ENCODE peak calls at places on chromosomes 4 and X, in six cellular contexts. O, N, Q, K, A and H are unnamed samples.

GRCh38 chr4:144355809-144356757 is 215.6 kb upstream of the GYPA start:
- DNase-seq in O (peak; percentile 27), N (no peak), Q (peak; percentile 88), K (peak; percentile 3), A (no peak), H (no peak)

GRCh38 chrX:23907106-23907495 is 637 bp downstream of the APOO start:
- DNase-seq in O (no peak), N (no peak), Q (no peak), K (no peak), A (no peak), H (no peak)

GRCh38 chr4:44908565-44908964 is 182.2 kb upstream of the GNPDA2 start:
- DNase-seq in O (no peak), N (no peak), Q (no peak), K (no peak), A (no peak), H (no peak)

GRCh38 chrX:45142185-45142584 is 58.5 kb downstream of the DIPK2B start:
- DNase-seq in O (no peak), N (no peak), Q (no peak), K (no peak), A (no peak), H (no peak)

GRCh38 chr4:86544313-86544966 is 49.7 kb upstream of the PTPN13 start:
- DNase-seq in O (no peak), N (no peak), Q (no peak), K (no peak), A (no peak), H (no peak)

GRCh38 chr4:168803727-168804126 is 206.3 kb downstream of the CBR4 start:
- DNase-seq in O (no peak), N (no peak), Q (peak; percentile 89), K (no peak), A (no peak), H (no peak)

GRCh38 chr4:147793973-147794690 is 62.2 kb downstream of the ARHGAP10 start:
- DNase-seq in O (no peak), N (no peak), Q (no peak), K (no peak), A (no peak), H (no peak)

GRCh38 chr4:185744946-185745345 is 67.0 kb downstream of the SORBS2 start:
- DNase-seq in O (no peak), N (no peak), Q (no peak), K (no peak), A (no peak), H (no peak)

GRCh38 chr4:143341186-143341755 is 4.6 kb downstream of the GAB1 start:
- DNase-seq in O (no peak), N (no peak), Q (no peak), K (no peak), A (no peak), H (no peak)

GRCh38 chr4:125704726-125705125 is 390.0 kb downstream of the FAT4 start:
- DNase-seq in O (no peak), N (no peak), Q (no peak), K (no peak), A (no peak), H (no peak)

GRCh38 chr4:173272987-173273386 is 61.2 kb downstream of the HMGB2 start:
- DNase-seq in O (no peak), N (no peak), Q (no peak), K (no peak), A (no peak), H (no peak)

GRCh38 chr4:10667651-10668341 is 16.8 kb downstream of the CLNK start:
- DNase-seq in O (no peak), N (no peak), Q (no peak), K (no peak), A (no peak), H (no peak)

GRCh38 chr4:47669946-47670345 is 167.9 kb downstream of the CORIN start:
- DNase-seq in O (no peak), N (no peak), Q (no peak), K (no peak), A (no peak), H (no peak)

GRCh38 chr4:128549636-128550035 is 259.9 kb upstream of the JADE1 start:
- DNase-seq in O (no peak), N (no peak), Q (no peak), K (no peak), A (no peak), H (no peak)

GRCh38 chr4:13905543-13905942 is 278.0 kb upstream of the BOD1L1 start:
- DNase-seq in O (no peak), N (no peak), Q (no peak), K (no peak), A (no peak), H (no peak)

GRCh38 chr4:173703076-173703475 is 173.0 kb upstream of the HAND2 start:
- DNase-seq in O (no peak), N (no peak), Q (no peak), K (no peak), A (no peak), H (no peak)

GRCh38 chr4:138775890-138776289 is 239.7 kb upstream of the NOCT start:
- DNase-seq in O (no peak), N (no peak), Q (no peak), K (no peak), A (no peak), H (no peak)

GRCh38 chr4:147984065-147984777 is 252.3 kb downstream of the ARHGAP10 start:
- DNase-seq in O (peak; percentile 46), N (no peak), Q (peak; percentile 63), K (peak; percentile 38), A (no peak), H (no peak)

GRCh38 chr4:7342581-7343352 is 92.0 kb downstream of the PSAPL1 start:
- DNase-seq in O (no peak), N (no peak), Q (no peak), K (no peak), A (no peak), H (peak; percentile 46)

GRCh38 chr4:88605744-88606143 is 13.5 kb downstream of the HERC3 start:
- DNase-seq in O (no peak), N (peak; percentile 73), Q (no peak), K (no peak), A (no peak), H (no peak)

GRCh38 chrX:119503484-119503861 is 35.2 kb downstream of the SLC25A5 start:
- DNase-seq in O (peak; percentile 71), N (peak; percentile 55), Q (peak; percentile 59), K (peak; percentile 22), A (no peak), H (no peak)

GRCh38 chrX:119500061-119500800 is 32.0 kb downstream of the SLC25A5 start:
- DNase-seq in O (no peak), N (no peak), Q (no peak), K (no peak), A (no peak), H (no peak)

GRCh38 chrX:119501511-119502148 is 33.4 kb downstream of the SLC25A5 start:
- DNase-seq in O (no peak), N (no peak), Q (no peak), K (no peak), A (no peak), H (no peak)

GRCh38 chrX:119505945-119506344 is 37.7 kb downstream of the SLC25A5 start:
- DNase-seq in O (no peak), N (peak; percentile 62), Q (no peak), K (peak; percentile 90), A (no peak), H (no peak)

DNA sequence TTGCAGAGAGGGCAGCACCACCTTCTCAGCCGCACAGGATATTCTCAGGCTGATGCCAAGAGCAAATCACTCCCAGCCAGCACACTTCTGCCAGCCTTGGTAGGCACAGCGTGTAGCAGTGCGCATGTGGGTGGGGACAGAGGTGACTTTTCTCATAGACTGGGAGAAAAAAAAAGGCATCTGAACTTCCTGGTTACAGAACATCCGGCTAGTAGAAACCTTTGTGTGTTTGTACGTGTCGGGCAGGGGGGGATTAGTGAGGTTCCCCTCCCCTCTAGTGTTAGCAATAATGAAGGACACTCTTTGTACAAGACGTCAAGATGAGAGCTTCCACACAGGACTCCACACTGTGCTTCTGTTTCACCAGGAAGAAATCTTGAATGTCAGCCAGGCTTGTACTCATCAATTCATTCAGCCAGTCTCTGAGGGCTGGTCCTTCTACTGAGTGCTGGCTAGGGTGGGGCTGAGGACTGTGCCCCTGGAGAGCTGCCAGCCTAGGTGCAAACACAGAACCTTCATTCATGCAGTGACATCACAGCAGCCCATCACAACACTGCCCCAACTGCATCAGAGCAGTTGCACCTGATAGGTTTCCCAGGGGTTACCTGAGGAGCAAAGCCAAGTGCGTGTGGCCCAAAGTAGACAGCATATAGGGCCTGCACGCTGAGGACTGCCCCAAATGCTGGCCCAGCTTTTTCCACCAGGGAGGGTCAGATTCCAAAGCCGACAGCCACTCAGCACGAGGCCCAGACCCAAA is 34.7 kb downstream of the SLC25A5 start:
- DNase-seq in O (peak; percentile 35), N (peak; percentile 87), Q (peak; percentile 1), K (peak; percentile 65), A (no peak), H (no peak)
- TF ChIP-seq POLR2A in O (no peak), N (peak; percentile 48), Q (no peak), K (peak; percentile 34), A (no peak), H (no peak)

GRCh38 chrX:16834811-16835210 is 35.4 kb downstream of the RBBP7 start:
- DNase-seq in O (no peak), N (no peak), Q (no peak), K (no peak), A (no peak), H (no peak)
- H3K36me3 ChIP-seq in O (peaks cover 8% of the 10 kb centered on the region), N (no peaks in the 10 kb centered on the region), Q (peaks cover 2% of the 10 kb centered on the region), K (peaks cover 5% of the 10 kb centered on the region), A (peaks cover 46% of the 10 kb centered on the region), H (no peaks in the 10 kb centered on the region)

DNA sequence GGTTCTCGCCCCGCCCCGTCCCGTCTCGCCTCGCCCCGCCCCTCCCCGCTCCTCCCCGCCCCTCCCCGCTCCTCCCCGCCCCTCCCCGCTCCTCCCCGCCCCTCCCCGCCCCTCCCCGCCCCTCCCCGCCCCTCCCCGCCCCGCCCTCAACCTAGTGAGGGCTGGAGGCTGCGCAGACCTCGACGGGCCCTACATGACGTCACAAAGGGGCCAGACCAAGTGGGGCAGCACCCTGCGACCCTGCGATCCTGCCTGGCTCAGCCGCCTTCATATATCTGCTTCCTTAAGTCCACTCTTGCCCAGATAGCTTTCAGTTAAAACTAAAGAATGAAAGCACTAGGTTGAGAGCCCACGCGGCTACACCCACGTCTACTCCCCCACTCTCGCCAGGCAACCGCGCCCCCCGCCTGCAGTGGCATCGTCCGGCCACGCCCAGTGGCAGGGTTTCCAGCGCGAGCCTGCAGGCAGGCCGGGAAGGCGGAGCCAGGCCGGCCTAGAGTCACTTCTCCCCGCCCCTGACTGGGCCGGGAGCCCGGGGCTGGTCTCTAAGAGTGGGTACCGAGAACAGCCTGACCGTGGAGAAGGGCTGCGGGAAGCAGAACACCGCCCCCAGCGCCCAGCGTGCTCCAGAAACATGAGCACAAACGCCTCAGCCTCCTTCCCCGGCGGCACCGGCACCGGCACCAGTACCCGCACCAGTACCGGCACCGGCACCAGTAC is 1.5 kb upstream of the MAOA start:
- DNase-seq in O (peak; percentile 92), N (peak; percentile 96), Q (peak; percentile 92), K (peak; percentile 85), A (peak; percentile 96), H (peak; percentile 94)
- H3K27ac ChIP-seq in O (peak overlapping the region; percentile 57), N (peak overlapping the region; percentile 79), Q (peak overlapping the region; percentile 95), K (peak overlapping the region; percentile 82), A (peak overlapping the region; percentile 98), H (peak overlapping the region; percentile 86)

DNA sequence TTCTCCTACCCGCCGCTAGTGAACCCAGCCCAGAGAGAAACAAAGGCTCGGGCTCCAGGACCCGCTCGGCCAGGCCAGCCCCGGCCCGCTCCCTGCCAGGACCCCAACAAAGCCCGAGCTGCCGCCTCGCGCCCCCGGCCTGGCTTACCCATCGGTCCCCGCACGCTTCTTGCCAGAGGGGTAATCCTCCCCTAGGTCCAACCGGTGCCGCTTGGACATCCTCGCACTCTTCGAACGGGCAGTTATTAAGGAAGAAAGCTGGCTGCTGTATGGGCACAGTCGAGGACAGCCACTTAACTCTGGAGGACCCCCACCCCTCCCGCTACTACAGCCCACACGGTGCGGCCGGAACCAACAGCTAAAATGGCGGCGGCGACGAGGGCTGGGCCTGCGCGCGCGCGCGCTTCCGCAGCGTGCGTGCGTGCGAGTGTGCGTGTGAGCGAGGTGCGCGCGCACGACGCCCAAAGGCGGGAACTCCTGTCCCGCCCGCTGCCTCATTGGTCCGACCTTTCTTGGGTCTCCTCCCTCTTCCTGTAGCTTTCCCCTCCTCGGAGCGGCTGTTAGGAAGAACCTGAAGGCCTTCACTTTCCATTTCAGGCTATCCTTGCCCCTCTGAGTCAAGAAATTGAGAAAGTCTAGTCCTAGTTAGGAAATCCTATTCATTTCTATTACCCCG is at the start of gene DHX15:
- DNase-seq in O (peak; percentile 96), N (peak; percentile 98), Q (peak; percentile 97), K (peak; percentile 92), A (peak; percentile 99), H (peak; percentile 97)
- TF ChIP-seq POLR2A in O (peak; percentile 76), N (no peak), Q (peak; percentile 90), K (peak; percentile 83), A (no peak), H (no peak)